ENCODE peak calls at places on chromosomes 6 and 20, in five cellular contexts. J is K562, G is H1, N is HepG2, T is GM12878. B is an unnamed sample.

GRCh38 chr6:41092421-41093140 is 19.8 kb downstream of the NFYA start:
- DNase-seq in J (peak), G (no peak), N (peak), T (no peak), B (no peak)

GRCh38 chr6:70686548-70687133 is 19.0 kb downstream of the SMAP1 start:
- DNase-seq in J (peak), G (no peak), N (peak), T (no peak), B (no peak)

GRCh38 chr6:166307082-166307980 is 861 bp downstream of the PRR18 start:
- DNase-seq in J (no peak), G (peak), N (no peak), T (no peak), B (peak)

GRCh38 chr20:58071500-58071804 is 157.0 kb downstream of the ANKRD60 start:
- DNase-seq in J (no peak), G (peak), N (no peak), T (no peak), B (no peak)

GRCh38 chr6:44386929-44387345 is 569 bp upstream of the CDC5L start:
- DNase-seq in J (peak), G (no peak), N (no peak), T (no peak), B (no peak)

GRCh38 chr20:25336561-25337422 is 53.8 kb downstream of the ABHD12 start:
- DNase-seq in J (no peak), G (peak), N (peak), T (no peak), B (peak)

GRCh38 chr20:48791014-48791413 is 36.8 kb downstream of the PREX1 start:
- DNase-seq in J (no peak), G (no peak), N (no peak), T (no peak), B (no peak)

GRCh38 chr20:1872456-1873183 is 22.6 kb upstream of the SIRPA start:
- DNase-seq in J (no peak), G (no peak), N (no peak), T (no peak), B (no peak)

GRCh38 chr6:25883536-25883935 is 9.5 kb upstream of the SLC17A3 start:
- DNase-seq in J (no peak), G (no peak), N (no peak), T (no peak), B (no peak)

GRCh38 chr6:11911535-11911934 is 100.6 kb upstream of the HIVEP1 start:
- DNase-seq in J (no peak), G (no peak), N (no peak), T (no peak), B (no peak)

GRCh38 chr6:138509371-138509770 is 10.1 kb upstream of the NHSL1 start:
- DNase-seq in J (peak), G (no peak), N (peak), T (no peak), B (peak)
- TF ChIP-seq ATF2 in J (no peak), G (no peak), N (no peak), T (no peak), B (no peak)

DNA sequence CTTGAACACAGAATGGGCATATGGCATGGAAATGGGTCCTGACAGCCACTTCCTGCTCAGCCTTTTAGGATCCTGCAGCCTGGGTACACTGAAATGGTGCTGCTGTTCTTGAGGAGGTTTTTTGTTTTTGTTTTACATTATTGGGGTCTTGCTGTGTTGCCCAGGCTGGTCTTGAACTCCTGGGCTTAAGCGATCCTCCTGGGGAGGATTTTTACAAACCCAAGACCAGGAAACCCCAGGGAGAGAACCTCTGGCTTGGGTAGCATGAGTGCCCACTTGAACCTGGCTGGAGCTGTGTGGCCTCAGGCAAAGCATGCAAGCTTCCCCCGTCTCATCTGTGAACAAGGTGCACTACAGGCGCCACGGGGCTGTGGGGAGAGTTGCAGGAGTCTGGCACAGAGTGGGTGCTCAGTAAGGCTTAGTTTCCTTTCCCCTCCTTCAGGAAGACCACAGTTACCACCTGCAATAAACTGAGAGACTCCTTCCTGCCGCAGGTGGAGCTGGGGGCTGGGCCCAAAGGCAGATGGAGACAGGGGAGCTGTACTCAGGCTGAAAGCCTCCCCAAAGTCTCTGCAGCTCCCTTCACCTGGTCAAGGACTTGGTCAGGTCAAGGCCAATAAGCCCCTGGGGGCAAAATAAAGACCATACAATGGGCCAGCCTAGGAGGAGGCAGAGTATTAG is 1.8 kb downstream of the SLA2 start:
- DNase-seq in J (no peak), G (no peak), N (no peak), T (no peak), B (no peak)
- TF ChIP-seq ATF2 in J (no peak), G (no peak), N (no peak), T (no peak), B (no peak)

DNA sequence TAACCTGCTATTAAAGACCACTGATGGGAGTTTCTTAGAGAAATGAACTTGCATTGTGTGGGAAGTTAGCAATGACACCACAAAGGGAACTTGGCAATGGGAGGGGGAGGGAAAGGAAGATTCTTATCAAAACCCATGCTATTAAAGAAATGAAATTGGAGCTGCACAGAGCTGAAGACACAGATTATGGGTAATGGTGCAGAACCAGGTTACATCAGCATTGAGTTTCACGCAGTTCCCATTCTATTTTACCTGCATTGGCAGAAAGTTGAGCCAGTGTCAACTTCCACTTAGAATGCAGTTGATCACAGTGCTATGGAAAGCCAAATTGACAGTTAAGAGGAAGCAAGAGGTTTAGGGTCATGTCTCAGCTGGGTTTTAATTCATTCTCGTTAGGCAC is 1091.8 kb upstream of the MAP3K7 start:
- DNase-seq in J (no peak), G (no peak), N (no peak), T (no peak), B (no peak)
- TF ChIP-seq ATF2 in J (no peak), G (no peak), N (no peak), T (no peak), B (no peak)

DNA sequence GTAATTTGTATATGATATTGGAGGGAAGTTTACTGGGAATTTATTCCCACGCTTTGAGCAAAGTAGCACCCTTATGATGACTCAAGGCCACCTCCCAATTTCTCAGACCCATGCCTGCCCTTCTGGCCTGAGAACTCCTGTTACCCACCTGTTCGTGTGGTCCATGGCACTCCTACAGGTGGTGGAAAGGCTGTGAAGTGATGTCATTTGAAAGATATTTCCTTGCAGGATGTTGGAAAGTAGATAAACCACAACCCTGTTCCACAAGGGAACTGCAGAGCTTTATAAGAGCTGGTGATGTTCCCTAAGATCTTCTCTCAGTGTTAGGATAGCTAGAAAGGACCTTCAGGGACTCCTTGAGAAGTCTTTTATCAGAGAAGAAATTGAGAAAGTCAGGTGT is 70.5 kb downstream of the ADGRG6 start:
- DNase-seq in J (no peak), G (no peak), N (no peak), T (no peak), B (no peak)
- TF ChIP-seq ATF2 in J (no peak), G (no peak), N (no peak), T (no peak), B (no peak)

B was measured in WTC11.